ENCODE peak calls at places on chromosomes 16 and 17, in five cellular contexts. G is IMR-90; D is iris pigment epithelial cell; I is CD8-positive, alpha-beta memory T cell; U is mucosa of gallbladder. P is an unnamed sample.

GRCh38 chr17:50460831-50461526 is 7.7 kb downstream of the CHAD start:
- DNase-seq in I (no peak), D (no peak), U (no peak), G (no peak), P (no peak)

GRCh38 chr16:84557059-84557458 is 52.6 kb upstream of the MEAK7 start:
- DNase-seq in G (no peak), U (no peak), I (no peak), D (no peak), P (no peak)

GRCh38 chr17:77829871-77830799 is 128.4 kb upstream of the TNRC6C start:
- DNase-seq in U (no peak), I (no peak), D (peak; percentile 79), G (peak; percentile 72), P (no peak)

GRCh38 chr16:20216818-20217217 is 110.5 kb downstream of the GP2 start:
- DNase-seq in G (no peak), D (no peak), I (no peak), U (no peak), P (no peak)

GRCh38 chr17:76584427-76585047 is 1.1 kb downstream of the ST6GALNAC2 start:
- DNase-seq in U (no peak), G (no peak), D (no peak), I (no peak), P (peak; percentile 24)

GRCh38 chr17:44911133-44912001 is 3.9 kb downstream of the GFAP start:
- DNase-seq in G (peak; percentile 24), I (peak; percentile 68), U (peak; percentile 62), D (peak; percentile 44), P (peak; percentile 55)

GRCh38 chr17:14334919-14335318 is 34.0 kb downstream of the HS3ST3B1 start:
- DNase-seq in U (no peak), D (no peak), G (no peak), I (no peak), P (no peak)

GRCh38 chr16:2691491-2692248 is 9.3 kb downstream of the KCTD5 start:
- DNase-seq in U (no peak), I (no peak), G (no peak), D (no peak), P (no peak)

GRCh38 chr16:24146523-24146922 is 109.6 kb upstream of the CACNG3 start:
- DNase-seq in G (no peak), D (no peak), I (no peak), U (peak; percentile 11), P (no peak)

GRCh38 chr16:4419402-4419801 is 3.0 kb upstream of the CORO7 start:
- DNase-seq in U (no peak), I (no peak), D (no peak), G (no peak), P (no peak)

GRCh38 chr17:49572226-49572625 is 3.4 kb upstream of the NXPH3 start:
- DNase-seq in D (no peak), I (no peak), U (no peak), G (no peak), P (no peak)

GRCh38 chr16:3027983-3028715 is 4.3 kb downstream of the THOC6 start:
- DNase-seq in G (peak; percentile 57), D (peak; percentile 66), I (peak; percentile 87), U (peak; percentile 87), P (peak; percentile 91)

GRCh38 chr16:76656951-76657498 is 379.8 kb downstream of the CNTNAP4 start:
- DNase-seq in I (no peak), G (no peak), U (no peak), D (no peak), P (no peak)

GRCh38 chr16:74724820-74725549 is 24.3 kb upstream of the MLKL start:
- DNase-seq in U (peak; percentile 59), D (peak; percentile 79), I (no peak), G (peak; percentile 82), P (no peak)

GRCh38 chr16:19857593-19857992 is 27.1 kb downstream of the GPRC5B start:
- DNase-seq in U (no peak), D (no peak), G (no peak), I (no peak), P (no peak)

GRCh38 chr17:50185724-50186545 is 15.5 kb downstream of the COL1A1 start:
- DNase-seq in I (no peak), D (peak; percentile 53), G (peak; percentile 54), U (no peak), P (no peak)

GRCh38 chr16:70677499-70678120 is 8.2 kb downstream of the MTSS2 start:
- DNase-seq in U (no peak), G (no peak), D (no peak), I (peak; percentile 43), P (no peak)

GRCh38 chr16:24776486-24777220 is 47.2 kb downstream of the TNRC6A start:
- DNase-seq in U (no peak), G (peak; percentile 33), D (peak; percentile 57), I (no peak), P (no peak)

GRCh38 chr17:37737971-37738370 is 6.9 kb downstream of the HNF1B start:
- DNase-seq in D (peak; percentile 53), U (no peak), I (no peak), G (peak; percentile 61), P (no peak)

GRCh38 chr16:79677799-79678525 is 77.4 kb upstream of the MAF start:
- DNase-seq in I (no peak), U (no peak), G (no peak), D (peak; percentile 5), P (no peak)

GRCh38 chr17:53061446-53061845 is 761.3 kb upstream of the KIF2B start:
- DNase-seq in G (no peak), U (no peak), D (no peak), I (no peak), P (no peak)

GRCh38 chr17:61488878-61489718 is 36.9 kb downstream of the TBX4 start:
- DNase-seq in D (no peak), U (peak; percentile 69), I (no peak), G (no peak), P (no peak)

GRCh38 chr17:3929181-3929580 is 12.9 kb upstream of the P2RX1 start:
- DNase-seq in U (no peak), G (no peak), I (no peak), D (no peak), P (no peak)

GRCh38 chr16:2194852-2195315 is 1.5 kb downstream of the CASKIN1 start:
- DNase-seq in U (peak; percentile 51), I (peak; percentile 72), D (peak; percentile 34), G (peak; percentile 39), P (no peak)

P was measured in neuronal stem cell.